ENCODE peak calls at places on chromosomes 7 and 10, in seven cellular contexts. One of them, this sample, is unnamed. For H3K4me1, the result is how much of the 10 kb centered on the place peaks cover.

GRCh38 chr7:97118306-97118917 is 914 bp downstream of the SDHAF3 start:
- DNase-seq in left ventricle myocardium inferior: no peak
- DNase-seq in ovary: no peak
- DNase-seq in lower lobe of right lung: no peak
- DNase-seq in OCI-LY7: peak
- DNase-seq in psoas muscle: no peak
- DNase-seq in effector memory CD4-positive, alpha-beta T cell: no peak
- DNase-seq in this sample: no peak

GRCh38 chr7:138167869-138168296 is 91.6 kb downstream of the AKR1D1 start:
- DNase-seq in lower lobe of right lung: no peak
- DNase-seq in OCI-LY7: no peak
- DNase-seq in left ventricle myocardium inferior: no peak
- DNase-seq in effector memory CD4-positive, alpha-beta T cell: no peak
- DNase-seq in ovary: no peak
- DNase-seq in psoas muscle: no peak
- DNase-seq in this sample: no peak

GRCh38 chr7:14195079-14195478 is 205.6 kb upstream of the ETV1 start:
- DNase-seq in lower lobe of right lung: no peak
- DNase-seq in ovary: no peak
- DNase-seq in psoas muscle: no peak
- DNase-seq in OCI-LY7: no peak
- DNase-seq in left ventricle myocardium inferior: no peak
- DNase-seq in effector memory CD4-positive, alpha-beta T cell: no peak
- DNase-seq in this sample: no peak

GRCh38 chr10:31536297-31536696 is 217.3 kb downstream of the ZEB1 start:
- DNase-seq in psoas muscle: no peak
- DNase-seq in ovary: no peak
- DNase-seq in OCI-LY7: no peak
- DNase-seq in effector memory CD4-positive, alpha-beta T cell: no peak
- DNase-seq in lower lobe of right lung: no peak
- DNase-seq in left ventricle myocardium inferior: no peak
- DNase-seq in this sample: peak

GRCh38 chr7:92155108-92155755 is 21.0 kb upstream of the CYP51A1 start:
- DNase-seq in OCI-LY7: no peak
- DNase-seq in left ventricle myocardium inferior: no peak
- DNase-seq in psoas muscle: no peak
- DNase-seq in lower lobe of right lung: no peak
- DNase-seq in effector memory CD4-positive, alpha-beta T cell: no peak
- DNase-seq in ovary: no peak
- DNase-seq in this sample: no peak

GRCh38 chr10:8386781-8387180 is 332.3 kb downstream of the GATA3 start:
- DNase-seq in psoas muscle: no peak
- DNase-seq in OCI-LY7: no peak
- DNase-seq in left ventricle myocardium inferior: no peak
- DNase-seq in ovary: no peak
- DNase-seq in effector memory CD4-positive, alpha-beta T cell: no peak
- DNase-seq in lower lobe of right lung: no peak
- DNase-seq in this sample: no peak

GRCh38 chr10:125629758-125630376 is 53.1 kb downstream of the TEX36 start:
- DNase-seq in psoas muscle: no peak
- DNase-seq in OCI-LY7: peak
- DNase-seq in effector memory CD4-positive, alpha-beta T cell: no peak
- DNase-seq in left ventricle myocardium inferior: no peak
- DNase-seq in ovary: no peak
- DNase-seq in lower lobe of right lung: no peak
- DNase-seq in this sample: no peak

GRCh38 chr7:131921016-131921415 is 364.6 kb upstream of the PODXL start:
- DNase-seq in OCI-LY7: no peak
- DNase-seq in left ventricle myocardium inferior: no peak
- DNase-seq in effector memory CD4-positive, alpha-beta T cell: no peak
- DNase-seq in lower lobe of right lung: no peak
- DNase-seq in ovary: no peak
- DNase-seq in psoas muscle: no peak
- DNase-seq in this sample: no peak

GRCh38 chr7:95758187-95758586 is 14.2 kb upstream of the DYNC1I1 start:
- DNase-seq in lower lobe of right lung: no peak
- DNase-seq in OCI-LY7: no peak
- DNase-seq in ovary: no peak
- DNase-seq in left ventricle myocardium inferior: no peak
- DNase-seq in psoas muscle: no peak
- DNase-seq in effector memory CD4-positive, alpha-beta T cell: no peak
- DNase-seq in this sample: no peak

GRCh38 chr10:22605168-22605567 is 109.2 kb downstream of the PIP4K2A start:
- DNase-seq in OCI-LY7: peak
- DNase-seq in ovary: no peak
- DNase-seq in lower lobe of right lung: no peak
- DNase-seq in left ventricle myocardium inferior: no peak
- DNase-seq in psoas muscle: no peak
- DNase-seq in effector memory CD4-positive, alpha-beta T cell: no peak
- DNase-seq in this sample: no peak

GRCh38 chr7:94324380-94325120 is 70.1 kb upstream of the COL1A2 start:
- DNase-seq in effector memory CD4-positive, alpha-beta T cell: no peak
- DNase-seq in OCI-LY7: no peak
- DNase-seq in ovary: no peak
- DNase-seq in lower lobe of right lung: no peak
- DNase-seq in left ventricle myocardium inferior: no peak
- DNase-seq in psoas muscle: no peak
- DNase-seq in this sample: no peak

GRCh38 chr7:94330474-94331027 is 64.1 kb upstream of the COL1A2 start:
- DNase-seq in lower lobe of right lung: no peak
- DNase-seq in OCI-LY7: no peak
- DNase-seq in psoas muscle: no peak
- DNase-seq in left ventricle myocardium inferior: no peak
- DNase-seq in ovary: no peak
- DNase-seq in effector memory CD4-positive, alpha-beta T cell: no peak
- DNase-seq in this sample: no peak

GRCh38 chr7:94323872-94324271 is 70.8 kb upstream of the COL1A2 start:
- DNase-seq in OCI-LY7: no peak
- DNase-seq in left ventricle myocardium inferior: no peak
- DNase-seq in effector memory CD4-positive, alpha-beta T cell: no peak
- DNase-seq in ovary: no peak
- DNase-seq in psoas muscle: no peak
- DNase-seq in lower lobe of right lung: no peak
- DNase-seq in this sample: no peak

GRCh38 chr7:94325121-94325475 is 69.6 kb upstream of the COL1A2 start:
- DNase-seq in lower lobe of right lung: no peak
- DNase-seq in psoas muscle: no peak
- DNase-seq in effector memory CD4-positive, alpha-beta T cell: no peak
- DNase-seq in left ventricle myocardium inferior: no peak
- DNase-seq in ovary: no peak
- DNase-seq in OCI-LY7: no peak
- DNase-seq in this sample: no peak
- H3K4me3 ChIP-seq in lower lobe of right lung: no peak
- H3K4me3 ChIP-seq in psoas muscle: no peak
- H3K4me3 ChIP-seq in effector memory CD4-positive, alpha-beta T cell: no peak
- H3K4me3 ChIP-seq in left ventricle myocardium inferior: no peak
- H3K4me3 ChIP-seq in ovary: no peak
- H3K4me3 ChIP-seq in OCI-LY7: no peak
- H3K4me3 ChIP-seq in this sample: no peak

GRCh38 chr7:74217455-74218342 is 7.9 kb downstream of the LAT2 start:
- DNase-seq in OCI-LY7: peak
- DNase-seq in effector memory CD4-positive, alpha-beta T cell: no peak
- DNase-seq in ovary: no peak
- DNase-seq in left ventricle myocardium inferior: no peak
- DNase-seq in lower lobe of right lung: no peak
- DNase-seq in psoas muscle: no peak
- DNase-seq in this sample: no peak
- H3K4me1 ChIP-seq in OCI-LY7: half or more
- H3K4me1 ChIP-seq in effector memory CD4-positive, alpha-beta T cell: under half
- H3K4me1 ChIP-seq in ovary: under half
- H3K4me1 ChIP-seq in left ventricle myocardium inferior: under half
- H3K4me1 ChIP-seq in lower lobe of right lung: under half
- H3K4me1 ChIP-seq in psoas muscle: under half
- H3K4me1 ChIP-seq in this sample: under half

GRCh38 chr10:3636356-3637181 is 148.4 kb downstream of the KLF6 start:
- DNase-seq in psoas muscle: no peak
- DNase-seq in effector memory CD4-positive, alpha-beta T cell: no peak
- DNase-seq in OCI-LY7: no peak
- DNase-seq in ovary: no peak
- DNase-seq in lower lobe of right lung: no peak
- DNase-seq in left ventricle myocardium inferior: no peak
- DNase-seq in this sample: no peak

GRCh38 chr10:3635248-3635647 is 149.8 kb downstream of the KLF6 start:
- DNase-seq in ovary: no peak
- DNase-seq in lower lobe of right lung: no peak
- DNase-seq in effector memory CD4-positive, alpha-beta T cell: no peak
- DNase-seq in psoas muscle: no peak
- DNase-seq in left ventricle myocardium inferior: no peak
- DNase-seq in OCI-LY7: no peak
- DNase-seq in this sample: no peak

GRCh38 chr10:3639546-3639945 is 145.5 kb downstream of the KLF6 start:
- DNase-seq in OCI-LY7: no peak
- DNase-seq in psoas muscle: no peak
- DNase-seq in ovary: no peak
- DNase-seq in lower lobe of right lung: no peak
- DNase-seq in effector memory CD4-positive, alpha-beta T cell: no peak
- DNase-seq in left ventricle myocardium inferior: no peak
- DNase-seq in this sample: no peak

GRCh38 chr10:3631709-3632330 is 153.2 kb downstream of the KLF6 start:
- DNase-seq in ovary: no peak
- DNase-seq in left ventricle myocardium inferior: no peak
- DNase-seq in lower lobe of right lung: no peak
- DNase-seq in OCI-LY7: no peak
- DNase-seq in effector memory CD4-positive, alpha-beta T cell: no peak
- DNase-seq in psoas muscle: no peak
- DNase-seq in this sample: no peak

GRCh38 chr10:3635697-3636096 is 149.3 kb downstream of the KLF6 start:
- DNase-seq in OCI-LY7: no peak
- DNase-seq in lower lobe of right lung: no peak
- DNase-seq in effector memory CD4-positive, alpha-beta T cell: no peak
- DNase-seq in ovary: no peak
- DNase-seq in left ventricle myocardium inferior: no peak
- DNase-seq in psoas muscle: no peak
- DNase-seq in this sample: no peak
- H3K27ac ChIP-seq in OCI-LY7: no peak
- H3K27ac ChIP-seq in lower lobe of right lung: no peak
- H3K27ac ChIP-seq in effector memory CD4-positive, alpha-beta T cell: no peak
- H3K27ac ChIP-seq in ovary: no peak
- H3K27ac ChIP-seq in left ventricle myocardium inferior: no peak
- H3K27ac ChIP-seq in psoas muscle: no peak
- H3K27ac ChIP-seq in this sample: no peak

GRCh38 chr7:6227294-6227846 is 45.1 kb downstream of the CYTH3 start:
- DNase-seq in OCI-LY7: no peak
- DNase-seq in lower lobe of right lung: no peak
- DNase-seq in psoas muscle: no peak
- DNase-seq in left ventricle myocardium inferior: no peak
- DNase-seq in effector memory CD4-positive, alpha-beta T cell: no peak
- DNase-seq in ovary: no peak
- DNase-seq in this sample: no peak

GRCh38 chr7:6226194-6226799 is 46.1 kb downstream of the CYTH3 start:
- DNase-seq in psoas muscle: no peak
- DNase-seq in ovary: no peak
- DNase-seq in lower lobe of right lung: no peak
- DNase-seq in effector memory CD4-positive, alpha-beta T cell: no peak
- DNase-seq in left ventricle myocardium inferior: no peak
- DNase-seq in OCI-LY7: no peak
- DNase-seq in this sample: no peak

GRCh38 chr7:6228865-6229264 is 43.6 kb downstream of the CYTH3 start:
- DNase-seq in ovary: no peak
- DNase-seq in OCI-LY7: peak
- DNase-seq in psoas muscle: no peak
- DNase-seq in left ventricle myocardium inferior: no peak
- DNase-seq in lower lobe of right lung: no peak
- DNase-seq in effector memory CD4-positive, alpha-beta T cell: no peak
- DNase-seq in this sample: no peak

GRCh38 chr7:6231184-6231583 is 41.2 kb downstream of the CYTH3 start:
- DNase-seq in lower lobe of right lung: no peak
- DNase-seq in OCI-LY7: no peak
- DNase-seq in effector memory CD4-positive, alpha-beta T cell: no peak
- DNase-seq in left ventricle myocardium inferior: no peak
- DNase-seq in psoas muscle: no peak
- DNase-seq in ovary: no peak
- DNase-seq in this sample: no peak

GRCh38 chr7:6228363-6228762 is 44.1 kb downstream of the CYTH3 start:
- DNase-seq in psoas muscle: no peak
- DNase-seq in effector memory CD4-positive, alpha-beta T cell: no peak
- DNase-seq in ovary: peak
- DNase-seq in lower lobe of right lung: no peak
- DNase-seq in OCI-LY7: no peak
- DNase-seq in left ventricle myocardium inferior: no peak
- DNase-seq in this sample: peak
- H3K4me3 ChIP-seq in psoas muscle: peak
- H3K4me3 ChIP-seq in effector memory CD4-positive, alpha-beta T cell: no peak
- H3K4me3 ChIP-seq in ovary: no peak
- H3K4me3 ChIP-seq in lower lobe of right lung: peak
- H3K4me3 ChIP-seq in OCI-LY7: no peak
- H3K4me3 ChIP-seq in left ventricle myocardium inferior: peak
- H3K4me3 ChIP-seq in this sample: peak

GRCh38 chr7:323410-323809 is 33.4 kb downstream of the FOXL3 start:
- DNase-seq in ovary: no peak
- DNase-seq in psoas muscle: no peak
- DNase-seq in OCI-LY7: no peak
- DNase-seq in lower lobe of right lung: peak
- DNase-seq in left ventricle myocardium inferior: no peak
- DNase-seq in effector memory CD4-positive, alpha-beta T cell: no peak
- DNase-seq in this sample: no peak
- H3K4me1 ChIP-seq in ovary: under half
- H3K4me1 ChIP-seq in psoas muscle: under half
- H3K4me1 ChIP-seq in OCI-LY7: under half
- H3K4me1 ChIP-seq in lower lobe of right lung: under half
- H3K4me1 ChIP-seq in left ventricle myocardium inferior: under half
- H3K4me1 ChIP-seq in effector memory CD4-positive, alpha-beta T cell: under half
- H3K4me1 ChIP-seq in this sample: under half

GRCh38 chr10:6220418-6221191 is 17.9 kb downstream of the PFKFB3 start:
- DNase-seq in OCI-LY7: no peak
- DNase-seq in left ventricle myocardium inferior: no peak
- DNase-seq in lower lobe of right lung: no peak
- DNase-seq in ovary: no peak
- DNase-seq in effector memory CD4-positive, alpha-beta T cell: no peak
- DNase-seq in psoas muscle: no peak
- DNase-seq in this sample: no peak

GRCh38 chr10:6219494-6219836 is 16.7 kb downstream of the PFKFB3 start:
- DNase-seq in left ventricle myocardium inferior: no peak
- DNase-seq in OCI-LY7: no peak
- DNase-seq in ovary: no peak
- DNase-seq in psoas muscle: no peak
- DNase-seq in effector memory CD4-positive, alpha-beta T cell: no peak
- DNase-seq in lower lobe of right lung: no peak
- DNase-seq in this sample: no peak

GRCh38 chr10:6216916-6217315 is 14.2 kb downstream of the PFKFB3 start:
- DNase-seq in psoas muscle: no peak
- DNase-seq in lower lobe of right lung: no peak
- DNase-seq in ovary: peak
- DNase-seq in effector memory CD4-positive, alpha-beta T cell: no peak
- DNase-seq in left ventricle myocardium inferior: no peak
- DNase-seq in OCI-LY7: no peak
- DNase-seq in this sample: no peak

GRCh38 chr10:6217621-6218020 is 14.9 kb downstream of the PFKFB3 start:
- DNase-seq in psoas muscle: no peak
- DNase-seq in OCI-LY7: no peak
- DNase-seq in lower lobe of right lung: no peak
- DNase-seq in left ventricle myocardium inferior: no peak
- DNase-seq in ovary: no peak
- DNase-seq in effector memory CD4-positive, alpha-beta T cell: no peak
- DNase-seq in this sample: no peak

GRCh38 chr10:6218692-6219493 is 16.2 kb downstream of the PFKFB3 start:
- DNase-seq in lower lobe of right lung: no peak
- DNase-seq in OCI-LY7: no peak
- DNase-seq in left ventricle myocardium inferior: no peak
- DNase-seq in ovary: no peak
- DNase-seq in psoas muscle: no peak
- DNase-seq in effector memory CD4-positive, alpha-beta T cell: no peak
- DNase-seq in this sample: no peak
- H3K27ac ChIP-seq in lower lobe of right lung: no peak
- H3K27ac ChIP-seq in OCI-LY7: no peak
- H3K27ac ChIP-seq in left ventricle myocardium inferior: no peak
- H3K27ac ChIP-seq in ovary: no peak
- H3K27ac ChIP-seq in psoas muscle: peak
- H3K27ac ChIP-seq in effector memory CD4-positive, alpha-beta T cell: no peak
- H3K27ac ChIP-seq in this sample: no peak